ENCODE peak calls at places on chromosomes 16 and 17, in four cellular contexts. B, I, H and U are unnamed samples.

GRCh38 chr16:1612320-1613111 is at the start of gene CRAMP1:
- DNase-seq in B (no peak), H (no peak), I (peak), U (peak)

GRCh38 chr17:72192409-72193192 is 71.8 kb downstream of the SOX9 start:
- DNase-seq in B (peak), H (no peak), I (no peak), U (peak)

GRCh38 chr16:69179255-69180010 is 7.5 kb upstream of the SNTB2 start:
- DNase-seq in H (no peak), I (no peak), B (peak), U (no peak)

GRCh38 chr16:65832679-65833078 is 533.8 kb upstream of the CDH5 start:
- DNase-seq in B (no peak), I (no peak), H (no peak), U (no peak)

GRCh38 chr17:63222655-63223054 is 223.5 kb downstream of the CYB561 start:
- DNase-seq in B (peak), I (no peak), H (no peak), U (no peak)

GRCh38 chr16:30954993-30955392 is 2.6 kb upstream of the SETD1A start:
- DNase-seq in I (no peak), B (no peak), H (no peak), U (no peak)

GRCh38 chr17:49438439-49438861 is 23.8 kb upstream of the PHB1 start:
- DNase-seq in I (peak), B (no peak), H (peak), U (no peak)

GRCh38 chr17:17859909-17860760 is 23.3 kb upstream of the SREBF1 start:
- DNase-seq in B (peak), I (peak), H (peak), U (peak)

GRCh38 chr16:56985288-56985961 is 3.9 kb upstream of the NLRC5 start:
- DNase-seq in I (no peak), B (peak), H (no peak), U (peak)

GRCh38 chr17:63950940-63951907 is 19.1 kb upstream of the CD79B start:
- DNase-seq in I (no peak), B (no peak), H (peak), U (peak)

GRCh38 chr16:17224859-17225258 is 245.9 kb downstream of the XYLT1 start:
- DNase-seq in I (no peak), H (no peak), B (peak), U (no peak)

GRCh38 chr17:51487947-51488346 is 227.6 kb downstream of the UTP18 start:
- DNase-seq in H (peak), I (peak), B (no peak), U (no peak)

GRCh38 chr16:20318006-20318405 is 9.3 kb downstream of the GP2 start:
- DNase-seq in B (no peak), H (no peak), I (no peak), U (no peak)

GRCh38 chr17:49224198-49224996 is 6.2 kb downstream of the PHOSPHO1 start:
- DNase-seq in H (peak), B (no peak), I (no peak), U (no peak)

GRCh38 chr17:35732806-35733136 is 1.3 kb downstream of the RASL10B start:
- DNase-seq in B (no peak), I (no peak), H (no peak), U (no peak)

GRCh38 chr16:59324462-59324861 is 590.3 kb upstream of the GOT2 start:
- DNase-seq in H (no peak), I (no peak), B (peak), U (no peak)

GRCh38 chr16:27690604-27691003 is 140.7 kb downstream of the KATNIP start:
- DNase-seq in B (peak), H (peak), I (no peak), U (peak)

DNA sequence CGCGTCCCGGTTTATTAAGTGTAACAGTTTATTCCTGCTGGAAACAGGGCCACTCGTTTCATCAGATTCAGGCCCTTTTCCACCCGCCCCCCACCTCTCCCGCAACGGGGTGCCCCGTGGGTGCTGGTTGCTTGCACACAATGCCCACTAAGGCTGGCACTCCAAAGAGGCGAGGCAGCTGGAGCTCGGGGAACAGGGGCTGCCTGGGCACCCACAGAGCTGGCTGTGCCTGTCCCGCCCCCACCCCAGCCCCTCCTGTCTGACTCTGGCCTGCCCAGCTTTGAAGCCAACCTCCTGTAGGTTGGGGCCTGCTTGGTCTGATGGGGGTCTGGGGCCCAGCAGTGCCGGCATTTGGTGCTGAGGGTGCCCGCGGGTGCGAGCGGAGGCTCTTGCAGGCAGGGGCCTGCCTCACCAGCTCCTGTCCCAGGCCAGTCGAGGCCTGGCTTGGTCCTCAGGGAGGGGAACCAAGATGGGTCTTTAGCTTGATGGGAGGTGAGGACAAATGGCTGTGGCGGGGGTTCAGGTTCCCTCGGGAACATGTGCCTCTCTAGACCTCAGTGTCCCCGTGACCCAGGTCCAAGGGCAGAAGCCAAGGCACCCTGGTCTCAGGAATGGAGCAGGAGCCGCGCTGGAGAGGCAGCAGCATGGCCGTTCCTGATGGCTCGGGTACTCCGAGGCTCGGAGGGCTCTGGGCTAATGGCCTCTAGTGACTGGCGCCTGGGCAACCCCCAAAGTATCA is 20.1 kb downstream of the MYBBP1A start:
- DNase-seq in H (no peak), I (no peak), B (no peak), U (no peak)
- H4K91ac ChIP-seq in H (no peak), I (no peak), B (no peak), U (no peak)

GRCh38 chr17:44202756-44203155 is 3.1 kb upstream of the ATXN7L3 start:
- DNase-seq in B (no peak), I (no peak), H (no peak), U (no peak)

GRCh38 chr17:44197980-44198720 is 1.5 kb downstream of the ATXN7L3 start:
- DNase-seq in H (no peak), I (no peak), B (peak), U (no peak)

GRCh38 chr17:44198721-44199552 is 747 bp downstream of the ATXN7L3 start:
- DNase-seq in B (peak), I (peak), H (peak), U (peak)

GRCh38 chr17:44199553-44200477 is at the start of gene ATXN7L3:
- DNase-seq in I (peak), H (peak), B (peak), U (peak)

DNA sequence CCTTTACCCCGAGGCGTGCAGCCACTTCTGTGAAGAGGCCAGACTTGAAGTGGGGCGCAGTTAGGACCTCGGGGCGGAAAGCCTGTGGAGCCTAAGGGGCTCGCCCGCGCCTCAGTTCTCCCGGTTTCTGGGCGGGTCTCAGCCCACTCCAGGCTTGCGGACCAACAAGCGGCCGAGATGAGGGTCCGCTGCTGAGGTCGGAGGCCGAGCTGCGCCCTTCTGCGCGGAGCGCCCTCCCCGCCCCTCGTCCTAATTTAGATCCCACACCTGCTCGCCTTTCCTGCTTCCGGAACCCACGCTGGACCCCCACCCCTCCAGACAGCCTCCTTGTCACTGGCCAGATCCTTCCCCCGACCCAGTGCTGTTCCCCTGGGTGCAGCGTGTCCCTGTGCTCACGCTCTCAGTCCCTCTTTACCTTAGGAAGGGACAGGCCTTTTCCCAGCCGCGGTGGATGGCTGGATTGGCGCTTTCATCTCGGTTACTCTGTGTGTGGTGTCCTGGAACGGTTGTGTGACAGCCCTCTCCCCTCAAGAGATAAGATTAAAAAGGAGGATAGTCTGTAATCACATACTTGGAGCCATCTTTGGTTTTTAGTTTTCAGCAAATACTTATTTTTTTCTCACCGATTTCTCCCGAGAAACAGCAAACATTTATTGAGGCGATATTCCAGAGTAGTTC is 933 bp upstream of the ATXN7L3 start:
- DNase-seq in H (no peak), B (no peak), I (no peak), U (peak)
- H3K4ac ChIP-seq in H (no peak), B (peak), I (peak), U (peak)

GRCh38 chr16:81841709-81842108 is 62.6 kb downstream of the PLCG2 start:
- DNase-seq in B (no peak), H (no peak), I (no peak), U (no peak)

GRCh38 chr16:81846105-81846504 is 67.0 kb downstream of the PLCG2 start:
- DNase-seq in B (no peak), H (no peak), I (no peak), U (no peak)

GRCh38 chr16:81838794-81839193 is 59.7 kb downstream of the PLCG2 start:
- DNase-seq in B (peak), I (no peak), H (no peak), U (no peak)

GRCh38 chr16:81843243-81843582 is 64.1 kb downstream of the PLCG2 start:
- DNase-seq in B (no peak), I (no peak), H (no peak), U (peak)

DNA sequence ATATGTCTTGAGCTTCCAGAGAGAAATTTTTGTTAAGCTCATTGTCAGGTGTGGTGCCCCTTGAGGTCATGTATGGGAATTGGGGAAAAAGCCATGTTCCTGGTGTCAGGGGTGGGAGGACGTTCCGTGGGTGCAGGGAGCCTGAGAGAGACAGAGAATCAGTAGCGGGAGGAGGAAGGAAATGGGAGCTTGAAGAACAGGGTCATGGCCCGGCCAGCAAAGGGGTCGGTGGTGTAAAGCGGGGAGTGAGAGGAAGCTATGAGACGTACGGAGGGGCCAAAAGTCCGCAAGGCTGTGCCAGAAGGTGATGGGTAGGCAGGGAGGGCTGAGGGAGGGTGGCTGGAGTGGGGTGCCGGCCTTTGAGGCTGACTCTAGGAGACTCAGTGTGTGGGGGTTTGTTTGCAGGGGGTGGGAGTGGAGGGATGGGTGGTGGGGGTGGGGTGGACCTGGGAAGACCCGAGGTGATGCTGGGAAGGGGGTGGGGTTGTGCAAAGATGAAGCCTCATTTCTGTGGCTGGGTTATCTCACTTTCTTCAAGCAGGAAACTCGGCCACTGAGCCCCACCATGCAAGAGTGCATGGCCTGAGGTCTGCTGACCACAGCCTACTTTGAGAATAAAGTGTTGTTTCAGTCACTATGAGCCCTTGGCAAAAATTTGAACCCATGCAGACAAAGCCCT is 63.6 kb downstream of the PLCG2 start:
- DNase-seq in I (no peak), B (no peak), H (no peak), U (no peak)
- H4K91ac ChIP-seq in I (no peak), B (no peak), H (no peak), U (no peak)

GRCh38 chr17:8162997-8163977 is 539 bp upstream of the VAMP2 start:
- DNase-seq in B (no peak), I (no peak), H (peak), U (peak)
- H3K4ac ChIP-seq in B (peak), I (peak), H (peak), U (peak)